ENCODE peak calls at places on chromosomes 13 and 19, in six cellular contexts. A, B, V, Y, T and F are unnamed samples.

GRCh38 chr13:29362849-29363604 is 232.5 kb downstream of the SLC7A1 start:
- DNase-seq in V (peak), T (peak), B (peak), A (peak), Y (no peak), F (peak)

GRCh38 chr19:34232566-34233481 is 21.5 kb upstream of the GARRE1 start:
- DNase-seq in T (peak), B (peak), Y (no peak), V (peak), A (peak), F (no peak)

GRCh38 chr13:45073809-45074208 is 46.5 kb upstream of the GTF2F2 start:
- DNase-seq in V (no peak), Y (no peak), T (no peak), A (no peak), B (no peak), F (no peak)

GRCh38 chr19:53909471-53910169 is 542 bp downstream of the CACNG7 start:
- DNase-seq in Y (no peak), A (no peak), B (no peak), V (no peak), T (no peak), F (no peak)

GRCh38 chr19:17405250-17406038 is at the start of gene BST2:
- DNase-seq in Y (no peak), T (peak), A (peak), V (peak), B (peak), F (peak)

GRCh38 chr19:45952691-45953505 is 20.8 kb downstream of the NOVA2 start:
- DNase-seq in A (peak), Y (peak), B (no peak), T (peak), V (no peak), F (no peak)

GRCh38 chr13:72643339-72643989 is 84.0 kb downstream of the MZT1 start:
- DNase-seq in T (peak), V (peak), A (peak), Y (peak), B (peak), F (peak)

GRCh38 chr19:42066075-42066754 is 3.8 kb downstream of the GRIK5 start:
- DNase-seq in B (peak), V (no peak), Y (no peak), T (no peak), A (peak), F (no peak)

GRCh38 chr19:55319786-55320185 is 5.4 kb downstream of the TMEM150B start:
- DNase-seq in A (peak), V (peak), Y (no peak), T (peak), B (no peak), F (no peak)

GRCh38 chr13:93398167-93398566 is 171.6 kb downstream of the GPC6 start:
- DNase-seq in Y (no peak), A (no peak), T (no peak), B (no peak), V (no peak), F (no peak)

GRCh38 chr13:89150362-89150761 is 1479.2 kb downstream of the SLITRK5 start:
- DNase-seq in T (peak), A (no peak), V (no peak), Y (no peak), B (no peak), F (no peak)

GRCh38 chr19:38070573-38070972 is 153.4 kb downstream of the DPF1 start:
- DNase-seq in B (no peak), Y (no peak), V (no peak), T (no peak), A (peak), F (no peak)

GRCh38 chr13:52737900-52738299 is 1.7 kb downstream of the CNMD start:
- DNase-seq in V (no peak), A (no peak), B (peak), T (no peak), Y (no peak), F (no peak)

GRCh38 chr19:38990949-38991697 is 15.6 kb upstream of the FBXO17 start:
- DNase-seq in A (no peak), V (no peak), Y (no peak), B (no peak), T (no peak), F (no peak)

GRCh38 chr13:43030548-43030947 is 7.2 kb downstream of the DNAJC15 start:
- DNase-seq in T (no peak), B (no peak), V (no peak), A (no peak), Y (no peak), F (no peak)

GRCh38 chr19:1172353-1173159 is 1.5 kb downstream of the SBNO2 start:
- DNase-seq in T (peak), V (peak), Y (no peak), B (peak), A (peak), F (peak)